ENCODE peak calls at places on chromosomes 4 and X, in seven cellular contexts. T, F, W, E, M, I and C are unnamed samples.
A peak's percentile ranks its signal among the peaks of the same experiment; 100 is the strongest.

GRCh38 chrX:132876933-132877332 is 81.5 kb downstream of the HS6ST2 start:
- DNase-seq in T (no peak), F (no peak), W (no peak), E (no peak), M (no peak), I (no peak), C (no peak)

GRCh38 chr4:156558365-156559025 is 413.1 kb downstream of the PDGFC start:
- DNase-seq in T (no peak), F (no peak), W (no peak), E (no peak), M (no peak), I (no peak), C (no peak)

GRCh38 chr4:101597204-101597603 is 193.3 kb upstream of the BANK1 start:
- DNase-seq in T (no peak), F (no peak), W (no peak), E (no peak), M (no peak), I (peak; percentile 28), C (no peak)

GRCh38 chr4:33724685-33725084 is 2519.6 kb downstream of the ARAP2 start:
- DNase-seq in T (no peak), F (no peak), W (no peak), E (no peak), M (no peak), I (no peak), C (no peak)

GRCh38 chrX:102832661-102833060 is 104.4 kb upstream of the RAB40AL start:
- DNase-seq in T (no peak), F (no peak), W (no peak), E (no peak), M (no peak), I (no peak), C (no peak)

GRCh38 chr4:73662709-73663546 is 42.7 kb upstream of the RASSF6 start:
- DNase-seq in T (no peak), F (no peak), W (no peak), E (no peak), M (no peak), I (no peak), C (no peak)

GRCh38 chrX:9677098-9677739 is 88.4 kb downstream of the GPR143 start:
- DNase-seq in T (no peak), F (no peak), W (peak; percentile 67), E (no peak), M (peak; percentile 37), I (peak; percentile 70), C (no peak)

GRCh38 chr4:2949782-2950125 is 13.5 kb downstream of the NOP14 start:
- DNase-seq in T (no peak), F (no peak), W (no peak), E (no peak), M (no peak), I (no peak), C (no peak)

GRCh38 chr4:177119693-177120092 is 190.0 kb upstream of the NEIL3 start:
- DNase-seq in T (no peak), F (no peak), W (no peak), E (no peak), M (no peak), I (no peak), C (no peak)

GRCh38 chrX:131827935-131828334 is 195.2 kb upstream of the STK26 start:
- DNase-seq in T (no peak), F (no peak), W (no peak), E (no peak), M (no peak), I (no peak), C (no peak)

GRCh38 chr4:84967292-84967651 is 782 bp upstream of the WDFY3 start:
- DNase-seq in T (no peak), F (no peak), W (no peak), E (no peak), M (no peak), I (peak; percentile 31), C (no peak)

GRCh38 chrX:70979136-70979762 is 48.4 kb upstream of the SLC7A3 start:
- DNase-seq in T (no peak), F (no peak), W (no peak), E (no peak), M (no peak), I (peak; percentile 3), C (no peak)

GRCh38 chrX:84339507-84340364 is 151.7 kb upstream of the RPS6KA6 start:
- DNase-seq in T (no peak), F (no peak), W (no peak), E (no peak), M (no peak), I (no peak), C (no peak)

GRCh38 chrX:283115-283845 is 2.1 kb downstream of the PLCXD1 start:
- DNase-seq in T (peak; percentile 83), F (peak; percentile 92), W (peak; percentile 88), E (peak; percentile 88), M (peak; percentile 90), I (peak; percentile 96), C (peak; percentile 89)

GRCh38 chr4:180665994-180666818 is 1577.0 kb upstream of the TENM3 start:
- DNase-seq in T (no peak), F (no peak), W (no peak), E (no peak), M (no peak), I (peak; percentile 10), C (no peak)

GRCh38 chrX:141879616-141880015 is 24.1 kb upstream of the MAGEC1 start:
- DNase-seq in T (no peak), F (no peak), W (no peak), E (no peak), M (no peak), I (no peak), C (no peak)

GRCh38 chr4:149370002-149370401 is 445.6 kb downstream of the IQCM start:
- DNase-seq in T (no peak), F (no peak), W (no peak), E (no peak), M (no peak), I (no peak), C (no peak)

GRCh38 chrX:2692221-2693122 is 1.4 kb downstream of the CD99 start:
- DNase-seq in T (no peak), F (peak; percentile 61), W (peak; percentile 70), E (no peak), M (peak; percentile 44), I (peak; percentile 54), C (no peak)

GRCh38 chr4:173526034-173526482 is 4.0 kb downstream of the HAND2 start:
- DNase-seq in T (no peak), F (no peak), W (no peak), E (no peak), M (no peak), I (no peak), C (no peak)
- H3K4me1 ChIP-seq in T (peaks cover 6% of the 10 kb centered on the region), F (peaks cover 13% of the 10 kb centered on the region), W (peaks cover 29% of the 10 kb centered on the region), E (no peaks in the 10 kb centered on the region), M (peaks cover 22% of the 10 kb centered on the region), I (peaks cover 20% of the 10 kb centered on the region), C (peaks cover 23% of the 10 kb centered on the region)

GRCh38 chrX:63744850-63745249 is 40.2 kb downstream of the ARHGEF9 start:
- DNase-seq in T (no peak), F (no peak), W (no peak), E (no peak), M (no peak), I (no peak), C (no peak)
- H3K4me3 ChIP-seq in T (no peak overlapping the region), F (no peak overlapping the region), W (no peak overlapping the region), E (no peak overlapping the region), M (no peak overlapping the region), I (no peak overlapping the region), C (no peak overlapping the region)

DNA sequence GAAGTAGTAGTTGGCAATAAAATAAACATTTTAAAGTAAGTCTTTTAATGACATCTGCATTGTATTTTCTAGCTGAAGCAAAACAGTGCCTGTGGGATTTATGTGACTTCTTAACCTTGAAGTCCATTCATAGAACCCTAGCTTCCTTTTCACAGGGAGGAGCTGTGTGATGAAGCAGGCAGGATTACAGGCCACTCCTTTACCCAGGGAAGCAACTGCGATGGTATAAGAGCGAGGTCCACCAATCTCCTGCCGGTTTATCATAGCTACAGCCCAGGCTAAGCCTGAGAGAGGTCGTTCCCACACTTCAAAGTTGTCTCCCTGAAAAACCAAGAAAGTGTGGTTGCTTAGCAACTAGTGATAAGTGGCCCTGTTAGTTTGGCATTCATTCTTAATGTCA is 7.0 kb downstream of the RPL36A start:
- DNase-seq in T (no peak), F (no peak), W (no peak), E (no peak), M (no peak), I (no peak), C (no peak)
- H3K36me3 ChIP-seq in T (peaks cover 5% of the 10 kb centered on the region), F (no peaks in the 10 kb centered on the region), W (peaks cover 52% of the 10 kb centered on the region), E (no peaks in the 10 kb centered on the region), M (peaks cover 35% of the 10 kb centered on the region), I (no peaks in the 10 kb centered on the region), C (no peaks in the 10 kb centered on the region)

GRCh38 chrX:16125520-16126149 is 2.3 kb downstream of the GRPR start:
- DNase-seq in T (no peak), F (no peak), W (no peak), E (no peak), M (no peak), I (no peak), C (no peak)
- H3K4me1 ChIP-seq in T (no peaks in the 10 kb centered on the region), F (no peaks in the 10 kb centered on the region), W (no peaks in the 10 kb centered on the region), E (peaks cover 6% of the 10 kb centered on the region), M (no peaks in the 10 kb centered on the region), I (no peaks in the 10 kb centered on the region), C (no peaks in the 10 kb centered on the region)

DNA sequence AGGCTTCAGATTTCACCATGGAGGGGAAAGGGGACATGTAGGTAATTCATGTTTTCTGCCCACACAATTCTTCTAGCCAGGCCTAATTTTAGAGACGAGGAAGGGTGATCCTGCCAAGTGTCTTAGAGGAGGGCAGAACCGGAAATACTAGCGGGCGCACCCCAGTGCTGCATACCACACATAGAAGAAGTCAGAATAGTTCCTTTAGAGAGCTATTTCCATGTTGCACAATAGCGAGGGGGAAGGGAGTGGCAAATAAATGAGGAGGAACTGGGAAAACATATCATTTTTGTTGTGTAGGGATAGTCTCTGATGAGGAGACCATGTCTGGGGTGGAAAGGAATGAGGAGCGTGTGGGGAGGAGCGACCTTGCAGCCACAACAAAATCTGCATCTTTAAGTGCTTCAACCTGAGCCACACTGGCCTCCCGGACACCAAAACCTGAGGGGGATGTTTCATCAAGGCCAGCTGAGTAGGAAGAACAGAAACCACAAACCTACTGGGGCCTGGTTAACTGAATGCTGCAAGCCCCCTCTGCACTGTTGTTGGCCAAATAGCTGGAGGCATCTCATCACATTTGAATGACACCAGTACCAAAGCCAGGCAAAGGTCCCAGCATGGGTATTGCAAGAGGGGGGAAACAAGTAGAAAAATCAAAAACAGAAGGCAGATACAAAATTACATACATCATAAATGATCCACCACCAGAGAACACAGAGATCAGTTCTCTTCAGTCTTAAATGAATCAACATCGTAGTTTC is 26.7 kb upstream of the C1QTNF7 start:
- DNase-seq in T (no peak), F (peak; percentile 62), W (peak; percentile 54), E (no peak), M (no peak), I (peak; percentile 40), C (peak; percentile 64)
- H3K4me3 ChIP-seq in T (peak overlapping the region; percentile 21), F (no peak overlapping the region), W (no peak overlapping the region), E (no peak overlapping the region), M (no peak overlapping the region), I (no peak overlapping the region), C (peak overlapping the region; percentile 16)

DNA sequence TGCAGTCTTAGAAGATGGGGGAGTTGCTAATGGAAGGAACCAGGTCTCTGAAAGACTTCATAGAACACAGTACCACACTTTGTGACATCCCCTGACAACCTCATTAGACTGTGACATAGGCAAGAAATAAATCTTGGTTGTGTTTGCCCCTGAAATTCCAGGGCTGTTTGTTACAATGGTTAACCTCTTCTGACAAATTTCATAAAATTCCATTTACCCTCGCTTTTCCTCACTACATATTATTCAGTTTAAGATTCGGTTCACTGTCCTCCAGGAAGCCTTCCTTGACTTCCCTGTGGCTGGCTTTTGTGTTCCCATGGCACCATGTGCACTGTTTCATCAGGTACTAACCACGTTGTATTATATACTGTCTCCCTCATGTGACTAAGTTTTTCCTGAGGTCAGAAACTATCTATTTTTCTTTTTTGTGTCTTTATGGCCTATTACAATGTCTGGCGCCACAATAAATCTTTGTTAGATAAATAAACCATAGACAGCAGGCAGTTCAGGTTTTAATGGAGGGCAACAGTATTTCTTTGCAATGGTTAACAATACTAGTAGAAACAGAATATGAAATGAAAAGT is 54.2 kb downstream of the ATXN3L start:
- DNase-seq in T (no peak), F (no peak), W (no peak), E (no peak), M (no peak), I (no peak), C (no peak)
- H3K36me3 ChIP-seq in T (no peaks in the 10 kb centered on the region), F (no peaks in the 10 kb centered on the region), W (no peaks in the 10 kb centered on the region), E (no peaks in the 10 kb centered on the region), M (no peaks in the 10 kb centered on the region), I (no peaks in the 10 kb centered on the region), C (no peaks in the 10 kb centered on the region)